ENCODE peak calls at places on chromosome 19, in four cellular contexts. K is A549, C is cerebellar cortex, T is dermis blood vessel endothelial cell. S is an unnamed sample.
A peak's percentile ranks its signal among the peaks of the same experiment; 100 is the strongest.

GRCh38 chr19:39359026-39359425 is 16.8 kb downstream of the SAMD4B start:
- DNase-seq in T (no peak), C (no peak), K (no peak), S (no peak)

GRCh38 chr19:46420056-46420455 is 6.7 kb upstream of the CCDC8 start:
- DNase-seq in C (no peak), T (no peak), K (no peak), S (no peak)

GRCh38 chr19:9953802-9954542 is 17.7 kb upstream of the OLFM2 start:
- DNase-seq in T (no peak), C (no peak), K (no peak), S (no peak)

GRCh38 chr19:44738603-44739585 is 9.6 kb upstream of the BCL3 start:
- DNase-seq in T (no peak), K (peak; percentile 96), C (no peak), S (peak; percentile 37)

GRCh38 chr19:30163663-30164062 is 208.5 kb upstream of the ZNF536 start:
- DNase-seq in C (no peak), T (no peak), K (no peak), S (no peak)

GRCh38 chr19:35349614-35350521 is 2.2 kb downstream of the FFAR1 start:
- DNase-seq in T (no peak), K (no peak), C (no peak), S (peak; percentile 28)

GRCh38 chr19:48318286-48318987 is 6.9 kb upstream of the EMP3 start:
- DNase-seq in C (no peak), K (no peak), T (no peak), S (no peak)

GRCh38 chr19:3580156-3580955 is 4.9 kb upstream of the GIPC3 start:
- DNase-seq in K (peak; percentile 40), C (no peak), T (peak; percentile 76), S (no peak)

GRCh38 chr19:50377051-50377441 is 789 bp downstream of the NR1H2 start:
- DNase-seq in T (peak; percentile 25), K (peak; percentile 75), C (peak; percentile 25), S (peak; percentile 89)

GRCh38 chr19:7152568-7152967 is 83.1 kb downstream of the ZNF557 start:
- DNase-seq in K (peak; percentile 37), T (peak; percentile 10), C (peak; percentile 12), S (peak; percentile 40)

GRCh38 chr19:1997353-1998233 is 17.9 kb downstream of the BTBD2 start:
- DNase-seq in C (no peak), K (no peak), T (no peak), S (peak; percentile 46)

GRCh38 chr19:7340959-7341837 is 7.5 kb upstream of the ARHGEF18 start:
- DNase-seq in C (peak; percentile 81), T (peak; percentile 86), K (peak; percentile 69), S (peak; percentile 83)

GRCh38 chr19:34082289-34083077 is 89.8 kb upstream of the LSM14A start:
- DNase-seq in T (no peak), K (no peak), C (peak; percentile 3), S (peak; percentile 62)

GRCh38 chr19:39582891-39583625 is 19.3 kb upstream of the LGALS13 start:
- DNase-seq in T (no peak), K (no peak), C (no peak), S (no peak)

GRCh38 chr19:49712397-49712859 is 21.5 kb downstream of the CPT1C start:
- DNase-seq in K (peak; percentile 96), C (peak; percentile 57), T (peak; percentile 11), S (peak; percentile 92)

GRCh38 chr19:16338470-16339360 is 14.1 kb downstream of the KLF2 start:
- DNase-seq in K (peak; percentile 72), C (no peak), T (peak; percentile 92), S (peak; percentile 61)

GRCh38 chr19:47004012-47004465 is 15.6 kb upstream of the NPAS1 start:
- DNase-seq in C (no peak), K (no peak), T (no peak), S (peak; percentile 75)

S was measured in H7.